ENCODE peak calls at places on chromosomes 4 and X, in four cellular contexts. Z is AG09319; U is stimulated activated CD8-positive, alpha-beta memory T cell treated with anti-CD3 and anti-CD28 coated beads, Interleukin-7, amount 100 ng/mL, for 4 hours; W is Daoy. H is an unnamed sample.

GRCh38 chr4:2882341-2882740 is 38.7 kb downstream of the ADD1 start:
- DNase-seq in W (no peak), U (no peak), Z (no peak), H (no peak)

GRCh38 chrX:95629737-95630136 is 1054.9 kb upstream of the DIAPH2 start:
- DNase-seq in Z (no peak), W (no peak), U (no peak), H (no peak)

GRCh38 chr4:67437974-67438713 is 107.2 kb downstream of the CENPC start:
- DNase-seq in Z (peak), U (no peak), W (no peak), H (no peak)

GRCh38 chr4:174332741-174333493 is 49.2 kb downstream of the CEP44 start:
- DNase-seq in Z (no peak), U (no peak), W (no peak), H (no peak)

GRCh38 chr4:187004628-187005027 is 281.0 kb upstream of the FAT1 start:
- DNase-seq in Z (no peak), U (no peak), W (no peak), H (no peak)

GRCh38 chrX:70960728-70961127 is 29.8 kb upstream of the SLC7A3 start:
- DNase-seq in U (no peak), Z (no peak), W (no peak), H (no peak)

GRCh38 chr4:180164799-180165198 is 2078.4 kb upstream of the TENM3 start:
- DNase-seq in Z (peak), W (peak), U (no peak), H (no peak)

GRCh38 chr4:53899544-53900274 is 164.7 kb downstream of the CHIC2 start:
- DNase-seq in W (no peak), Z (peak), U (no peak), H (peak)

GRCh38 chr4:54784188-54784671 is 126.5 kb downstream of the KIT start:
- DNase-seq in W (no peak), U (no peak), Z (peak), H (no peak)

GRCh38 chrX:150362599-150363481 is at the start of gene MAMLD1:
- DNase-seq in W (peak), U (peak), Z (peak), H (peak)

GRCh38 chr4:22713841-22714240 is 21.1 kb downstream of the GBA3 start:
- DNase-seq in W (no peak), U (no peak), Z (no peak), H (no peak)

GRCh38 chr4:80196259-80197131 is 808 bp upstream of the PRDM8 start:
- DNase-seq in W (no peak), U (no peak), Z (no peak), H (no peak)

GRCh38 chr4:35818520-35818919 is 425.8 kb downstream of the ARAP2 start:
- DNase-seq in W (no peak), U (no peak), Z (no peak), H (no peak)